ENCODE peak calls at places on chromosomes 4 and X, in ten cellular contexts. J is nucleus accumbens; H is occipital lobe; V is T-helper 1 cell; Q is cardiac septum; R is T-cell; B is progenitor cell of endocrine pancreas; Y is neural progenitor cell; U is activated naive CD4-positive, alpha-beta T cell treated with Interleukin-2 at 50 U/mL for 16 hours; I is GM23248. X is an unnamed sample.

GRCh38 chrX:13151806-13152510 is 107.5 kb upstream of the FAM9C start:
- DNase-seq in J (no peak), H (no peak), V (peak), Q (no peak), R (no peak), B (no peak), Y (no peak), U (peak), I (peak), X (no peak)

GRCh38 chr4:137738377-137738990 is 206.2 kb upstream of the PCDH18 start:
- DNase-seq in J (no peak), H (no peak), V (no peak), Q (no peak), R (no peak), B (no peak), Y (no peak), U (no peak), I (no peak), X (no peak)

GRCh38 chr4:56424697-56425514 is 10.5 kb downstream of the PPAT start:
- DNase-seq in J (no peak), H (no peak), V (peak), Q (no peak), R (no peak), B (no peak), Y (no peak), U (peak), I (peak), X (peak)

GRCh38 chrX:721354-721753 is 90.8 kb downstream of the SHOX start:
- DNase-seq in J (no peak), H (no peak), V (no peak), Q (no peak), R (no peak), B (no peak), Y (no peak), U (no peak), I (no peak), X (no peak)

GRCh38 chr4:41281038-41281634 is 24.4 kb downstream of the UCHL1 start:
- DNase-seq in J (peak), H (peak), V (no peak), Q (no peak), R (no peak), B (peak), Y (peak), U (no peak), I (peak), X (peak)

GRCh38 chrX:140733766-140734342 is 24.3 kb downstream of the LINC00632 start:
- DNase-seq in J (peak), H (peak), V (no peak), Q (no peak), R (no peak), B (no peak), Y (peak), U (no peak), I (peak), X (peak)

GRCh38 chr4:114078636-114079035 is 99.2 kb upstream of the ARSJ start:
- DNase-seq in J (no peak), H (no peak), V (no peak), Q (no peak), R (no peak), B (no peak), Y (no peak), U (no peak), I (peak), X (peak)

GRCh38 chrX:25003066-25003849 is 12.5 kb downstream of the ARX start:
- DNase-seq in J (no peak), H (no peak), V (no peak), Q (no peak), R (no peak), B (no peak), Y (peak), U (no peak), I (no peak), X (no peak)

GRCh38 chrX:74525116-74525515 is 89.3 kb downstream of the RLIM start:
- DNase-seq in J (no peak), H (no peak), V (no peak), Q (no peak), R (no peak), B (no peak), Y (no peak), U (no peak), I (no peak), X (no peak)

GRCh38 chrX:129769467-129770154 is 10.1 kb upstream of the SASH3 start:
- DNase-seq in J (no peak), H (no peak), V (peak), Q (no peak), R (peak), B (no peak), Y (peak), U (peak), I (no peak), X (no peak)

X was measured in EL.